ENCODE peak calls at places on chromosomes 1 and 21, in ten cellular contexts. C, D, Q, W, B, S, X, N, V and G are unnamed samples.

GRCh38 chr1:53329183-53329544 is 1.3 kb upstream of the LRP8 start:
- DNase-seq in D (peak), X (no peak), V (peak), B (no peak), Q (no peak), N (peak), S (no peak), C (no peak), W (no peak), G (no peak)

GRCh38 chr1:2633936-2634491 is 1.2 kb upstream of the MMEL1 start:
- DNase-seq in W (no peak), B (no peak), N (no peak), C (no peak), S (no peak), V (no peak), Q (no peak), D (no peak), X (no peak), G (no peak)

GRCh38 chr1:41765109-41765655 is 153.5 kb downstream of the HIVEP3 start:
- DNase-seq in V (no peak), N (no peak), B (no peak), X (no peak), W (no peak), C (no peak), S (no peak), Q (peak), D (no peak), G (no peak)

GRCh38 chr1:95098196-95098595 is 19.0 kb upstream of the TLCD4 start:
- DNase-seq in C (no peak), W (no peak), N (no peak), X (peak), B (no peak), S (no peak), D (no peak), V (no peak), Q (no peak), G (peak)

GRCh38 chr1:64960731-64961130 is 5.6 kb downstream of the JAK1 start:
- DNase-seq in C (no peak), S (no peak), V (no peak), N (no peak), B (no peak), Q (no peak), W (no peak), D (no peak), X (no peak), G (no peak)

GRCh38 chr1:104953555-104953954 is 1203.9 kb downstream of the AMY1C start:
- DNase-seq in S (no peak), D (no peak), Q (no peak), W (no peak), N (no peak), X (no peak), V (no peak), B (no peak), C (no peak), G (no peak)

GRCh38 chr1:116463730-116464129 is 90.7 kb downstream of the ATP1A1 start:
- DNase-seq in C (no peak), N (no peak), D (no peak), X (no peak), V (no peak), S (no peak), B (no peak), Q (no peak), W (no peak), G (no peak)

GRCh38 chr1:244454412-244454811 is 2.7 kb upstream of the ADSS2 start:
- DNase-seq in X (no peak), W (no peak), N (no peak), S (no peak), B (no peak), V (no peak), Q (no peak), D (no peak), C (no peak), G (no peak)

GRCh38 chr21:36079010-36079649 is 9.3 kb downstream of the CBR1 start:
- DNase-seq in V (peak), Q (no peak), W (no peak), D (peak), C (peak), N (peak), B (peak), X (no peak), S (peak), G (no peak)

GRCh38 chr1:245160288-245160687 is 5.5 kb downstream of the KIF26B start:
- DNase-seq in N (no peak), C (no peak), S (no peak), X (no peak), D (no peak), V (peak), B (no peak), W (no peak), Q (peak), G (peak)

GRCh38 chr1:82185084-82185483 is 384.4 kb downstream of the ADGRL2 start:
- DNase-seq in N (no peak), D (no peak), X (peak), S (no peak), W (no peak), C (no peak), B (no peak), Q (peak), V (no peak), G (peak)

GRCh38 chr1:119675349-119676343 is 27.6 kb upstream of the ZNF697 start:
- DNase-seq in C (peak), D (peak), N (peak), S (peak), B (peak), V (peak), W (peak), Q (peak), X (peak), G (peak)

GRCh38 chr1:119676571-119677206 is 28.6 kb upstream of the ZNF697 start:
- DNase-seq in Q (peak), C (no peak), B (no peak), W (no peak), X (no peak), S (no peak), V (no peak), N (no peak), D (peak), G (no peak)

GRCh38 chr1:119674110-119674509 is 26.0 kb upstream of the ZNF697 start:
- DNase-seq in Q (peak), V (no peak), D (no peak), W (no peak), B (no peak), N (no peak), X (peak), C (peak), S (no peak), G (peak)

GRCh38 chr1:119673171-119673940 is 25.3 kb upstream of the ZNF697 start:
- DNase-seq in D (no peak), C (peak), X (peak), N (no peak), V (no peak), Q (no peak), S (no peak), W (no peak), B (no peak), G (peak)

GRCh38 chr1:119674835-119675289 is 26.8 kb upstream of the ZNF697 start:
- DNase-seq in S (peak), B (peak), Q (peak), X (peak), W (peak), C (peak), V (no peak), N (peak), D (no peak), G (peak)
- H3K4me3 ChIP-seq in S (no peak), B (peak), Q (peak), X (peak), W (peak), C (no peak), V (peak), N (peak), D (no peak), G (peak)

GRCh38 chr21:32562915-32563314 is 22.4 kb downstream of the TCP10L start:
- DNase-seq in V (no peak), S (no peak), C (no peak), W (no peak), N (no peak), Q (no peak), D (no peak), X (no peak), B (no peak), G (no peak)

GRCh38 chr21:32560896-32561295 is 24.4 kb downstream of the TCP10L start:
- DNase-seq in N (no peak), V (no peak), C (no peak), W (no peak), Q (no peak), X (no peak), D (no peak), S (no peak), B (no peak), G (no peak)

GRCh38 chr21:32559004-32559610 is 26.2 kb downstream of the TCP10L start:
- DNase-seq in B (no peak), X (no peak), S (no peak), Q (no peak), N (no peak), D (no peak), C (no peak), W (no peak), V (no peak), G (no peak)

GRCh38 chr21:32565856-32566465 is 19.4 kb downstream of the TCP10L start:
- DNase-seq in D (no peak), V (no peak), W (no peak), C (no peak), Q (peak), S (no peak), X (peak), B (no peak), N (no peak), G (peak)

DNA sequence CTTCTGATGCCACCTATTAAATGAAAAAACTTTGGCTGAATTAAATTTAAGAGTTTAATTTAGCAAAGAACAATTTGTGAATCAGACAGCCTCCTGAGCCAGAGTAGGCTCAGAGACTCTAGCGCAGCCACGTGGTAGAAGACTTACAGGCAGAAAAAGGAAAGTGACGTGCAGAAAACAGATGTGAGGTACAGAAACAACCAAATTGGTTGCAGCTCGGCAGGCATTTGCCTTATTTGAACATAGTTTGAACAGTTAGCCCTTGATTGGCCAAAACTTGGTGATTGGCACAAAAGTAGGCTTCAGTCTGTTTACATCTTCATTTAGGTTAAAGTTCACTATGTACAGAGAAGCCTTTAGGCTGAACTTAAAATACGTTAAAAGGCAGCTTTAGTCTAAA is 22.9 kb downstream of the TCP10L start:
- DNase-seq in B (peak), W (no peak), D (no peak), C (peak), N (no peak), S (peak), X (peak), Q (peak), V (no peak), G (peak)
- TF ChIP-seq CTCF in B (no peak), W (no peak), D (no peak), C (peak), N (no peak), S (peak), X (peak), Q (peak), V (peak), G (peak)

GRCh38 chr1:6027591-6027990 is 18.1 kb upstream of the KCNAB2 start:
- DNase-seq in N (no peak), S (no peak), V (no peak), B (no peak), X (no peak), C (no peak), W (no peak), Q (no peak), D (no peak), G (no peak)
- H3K4me3 ChIP-seq in N (no peak), S (no peak), V (peak), B (peak), X (no peak), C (no peak), W (no peak), Q (no peak), D (peak), G (no peak)

GRCh38 chr1:168135982-168136708 is 585 bp downstream of the GPR161 start:
- DNase-seq in W (no peak), B (no peak), D (no peak), N (peak), S (peak), C (no peak), Q (peak), V (peak), X (peak), G (no peak)
- TF ChIP-seq CTCF in W (no peak), B (no peak), D (no peak), N (no peak), S (no peak), C (no peak), Q (no peak), V (no peak), X (no peak), G (no peak)

GRCh38 chr1:7069888-7070287 is 284.6 kb downstream of the CAMTA1 start:
- DNase-seq in C (no peak), D (no peak), Q (no peak), W (no peak), X (peak), N (no peak), S (no peak), B (no peak), V (no peak), G (peak)

GRCh38 chr1:7068552-7068951 is 283.3 kb downstream of the CAMTA1 start:
- DNase-seq in S (no peak), D (no peak), N (no peak), W (no peak), C (no peak), X (no peak), V (no peak), Q (no peak), B (no peak), G (no peak)

DNA sequence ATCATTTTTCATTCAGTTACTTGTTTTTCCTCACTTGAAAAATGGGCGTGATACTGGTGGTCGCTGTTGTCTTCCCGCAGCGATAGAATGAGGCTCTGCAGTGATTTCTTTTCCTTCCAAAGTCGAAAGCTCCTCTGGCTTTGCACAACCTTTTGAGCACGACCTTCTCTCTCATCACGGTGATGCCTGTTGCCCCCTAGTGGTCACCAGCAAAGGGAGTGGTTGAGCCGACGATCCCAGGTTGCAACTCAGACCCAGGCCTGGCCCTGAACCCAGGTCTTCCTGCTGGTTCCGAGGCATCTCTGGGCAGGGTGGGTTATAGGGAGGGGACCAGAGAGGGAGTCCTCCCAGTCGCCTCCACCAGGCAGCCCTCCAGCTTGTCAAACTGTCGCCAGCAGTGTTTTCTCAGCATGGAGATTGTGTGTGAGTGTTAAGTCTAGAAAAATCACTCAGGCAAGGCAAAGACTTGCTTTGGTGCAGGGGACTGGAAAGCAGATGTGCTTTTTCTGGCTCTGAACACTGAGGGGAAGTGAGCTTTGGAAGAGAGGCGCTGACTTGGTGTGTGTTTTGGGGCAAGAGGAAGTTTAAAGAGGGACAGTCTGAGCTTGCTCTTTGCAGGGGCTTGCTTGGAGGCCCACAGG is 285.3 kb downstream of the CAMTA1 start:
- DNase-seq in W (peak), B (peak), S (peak), V (peak), Q (peak), N (peak), D (peak), X (peak), C (peak), G (peak)
- H3K4me3 ChIP-seq in W (no peak), B (peak), S (peak), V (peak), Q (peak), N (no peak), D (peak), X (peak), C (peak), G (peak)

GRCh38 chr1:93438716-93439115 is 9.2 kb upstream of the FNBP1L start:
- DNase-seq in W (no peak), N (no peak), S (no peak), B (no peak), D (no peak), V (no peak), C (no peak), Q (no peak), X (no peak), G (peak)

GRCh38 chr1:93435443-93435842 is 12.5 kb upstream of the FNBP1L start:
- DNase-seq in S (peak), N (no peak), D (no peak), W (no peak), X (no peak), Q (no peak), B (no peak), C (no peak), V (no peak), G (no peak)

GRCh38 chr1:93434987-93435386 is 12.9 kb upstream of the FNBP1L start:
- DNase-seq in Q (no peak), S (no peak), C (no peak), D (no peak), B (no peak), X (no peak), W (no peak), V (no peak), N (no peak), G (no peak)

GRCh38 chr1:93437976-93438605 is 9.8 kb upstream of the FNBP1L start:
- DNase-seq in W (no peak), N (no peak), S (no peak), D (no peak), X (peak), Q (peak), C (no peak), B (no peak), V (no peak), G (peak)

GRCh38 chr1:93436496-93436895 is 11.4 kb upstream of the FNBP1L start:
- DNase-seq in D (no peak), Q (no peak), C (no peak), X (no peak), N (no peak), B (no peak), W (no peak), V (no peak), S (no peak), G (no peak)
- TF ChIP-seq CTCF in D (no peak), Q (no peak), C (no peak), X (no peak), N (no peak), B (no peak), W (no peak), V (no peak), S (no peak), G (no peak)

DNA sequence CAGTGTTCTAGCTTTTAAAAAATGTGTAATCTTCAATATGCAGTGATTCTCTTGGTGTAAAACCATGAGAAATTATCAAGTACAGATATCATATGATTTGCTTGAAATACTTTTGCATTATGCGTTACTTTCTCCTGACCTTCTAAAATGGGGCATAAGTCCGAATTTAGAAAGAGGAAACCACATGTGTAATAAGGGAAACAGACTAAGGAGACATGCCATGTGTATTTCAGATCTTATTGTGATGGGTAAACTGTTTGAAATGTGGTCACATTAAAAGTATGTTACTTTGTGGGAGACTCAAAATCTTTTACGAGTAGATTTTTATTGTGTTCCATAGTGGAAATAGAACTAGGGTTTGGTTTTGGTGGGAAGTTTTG is 173.0 kb downstream of the NFIA start:
- DNase-seq in C (no peak), X (no peak), B (no peak), D (no peak), V (no peak), S (no peak), Q (peak), W (no peak), N (no peak), G (peak)
- H3K4me3 ChIP-seq in C (peak), X (peak), B (peak), D (peak), V (no peak), S (no peak), Q (no peak), W (no peak), N (no peak), G (peak)

GRCh38 chr1:101438359-101438758 is 201.5 kb downstream of the S1PR1 start:
- DNase-seq in Q (peak), W (no peak), N (no peak), C (peak), X (no peak), B (no peak), D (no peak), S (no peak), V (no peak), G (peak)
- TF ChIP-seq CTCF in Q (no peak), W (peak), N (no peak), C (peak), X (peak), B (no peak), D (no peak), S (no peak), V (no peak), G (peak)

GRCh38 chr21:42670058-42670830 is 16.8 kb downstream of the PDE9A start:
- DNase-seq in X (no peak), B (no peak), Q (no peak), V (no peak), W (no peak), N (no peak), S (no peak), C (no peak), D (no peak), G (no peak)
- H3K4me3 ChIP-seq in X (no peak), B (no peak), Q (no peak), V (no peak), W (no peak), N (no peak), S (no peak), C (no peak), D (no peak), G (no peak)